ENCODE peak calls at places on chromosomes 5 and 9, in four cellular contexts. P is pancreas, R is NCI-H2107, W is kidney. Y is an unnamed sample.

GRCh38 chr9:38318755-38319495 is 73.6 kb upstream of the ALDH1B1 start:
- DNase-seq in P (no peak), W (no peak), R (no peak), Y (peak)

GRCh38 chr5:106380736-106381135 is 1290.0 kb downstream of the EFNA5 start:
- DNase-seq in R (no peak), W (no peak), P (no peak), Y (no peak)

GRCh38 chr5:109784687-109785086 is 95.0 kb downstream of the MAN2A1 start:
- DNase-seq in P (no peak), W (no peak), R (no peak), Y (no peak)

GRCh38 chr9:128337972-128338371 is 2.4 kb upstream of the SLC27A4 start:
- DNase-seq in W (no peak), P (no peak), R (no peak), Y (no peak)

GRCh38 chr5:91151947-91152346 is 231.2 kb downstream of the ARRDC3 start:
- DNase-seq in R (no peak), P (no peak), W (no peak), Y (no peak)

GRCh38 chr5:16909464-16909863 is 26.6 kb downstream of the MYO10 start:
- DNase-seq in W (peak), R (no peak), P (no peak), Y (no peak)

GRCh38 chr5:54324651-54325271 is 14.4 kb upstream of the ARL15 start:
- DNase-seq in W (no peak), P (no peak), R (no peak), Y (no peak)

GRCh38 chr5:6525910-6526309 is 77.3 kb downstream of the UBE2QL1 start:
- DNase-seq in W (no peak), P (no peak), R (no peak), Y (no peak)

GRCh38 chr5:2164586-2164985 is 281.9 kb upstream of the IRX4 start:
- DNase-seq in W (no peak), P (no peak), R (no peak), Y (no peak)

GRCh38 chr9:78326564-78326963 is 29.6 kb downstream of the PSAT1 start:
- DNase-seq in W (no peak), R (no peak), P (no peak), Y (no peak)

GRCh38 chr9:35517552-35518211 is 27.8 kb downstream of the RUSC2 start:
- DNase-seq in W (no peak), R (no peak), P (no peak), Y (no peak)

GRCh38 chr5:110335361-110336046 is 391.0 kb downstream of the TMEM232 start:
- DNase-seq in R (no peak), W (no peak), P (no peak), Y (no peak)

GRCh38 chr5:1011741-1012315 is 3.2 kb downstream of the NKD2 start:
- DNase-seq in W (peak), R (no peak), P (peak), Y (no peak)

GRCh38 chr5:57862471-57863282 is 380.1 kb upstream of the ACTBL2 start:
- DNase-seq in W (no peak), P (no peak), R (no peak), Y (no peak)

GRCh38 chr5:121731377-121731776 is 120.3 kb upstream of the FTMT start:
- DNase-seq in P (no peak), W (no peak), R (no peak), Y (no peak)

GRCh38 chr9:126883636-126884035 is 23.2 kb downstream of the ZBTB34 start:
- DNase-seq in R (no peak), W (no peak), P (no peak), Y (no peak)

GRCh38 chr9:125663127-125663526 is 43.9 kb downstream of the MAPKAP1 start:
- DNase-seq in R (no peak), W (no peak), P (no peak), Y (no peak)

GRCh38 chr9:35027871-35028270 is 38.3 kb downstream of the DNAJB5 start:
- DNase-seq in R (no peak), P (no peak), W (no peak), Y (no peak)

GRCh38 chr9:87336407-87336806 is 161.3 kb upstream of the DAPK1 start:
- DNase-seq in W (no peak), P (no peak), R (no peak), Y (no peak)

GRCh38 chr5:170546257-170546656 is 42.4 kb downstream of the KCNIP1 start:
- DNase-seq in R (no peak), W (no peak), P (no peak), Y (no peak)

GRCh38 chr9:125343518-125344284 is 82.1 kb downstream of the GAPVD1 start:
- DNase-seq in W (no peak), P (no peak), R (peak), Y (peak)

GRCh38 chr9:37034320-37034937 is 361 bp upstream of the PAX5 start:
- DNase-seq in W (no peak), R (peak), P (peak), Y (peak)

GRCh38 chr9:81893929-81894328 is 34.3 kb upstream of the SPATA31D4 start:
- DNase-seq in R (no peak), P (no peak), W (no peak), Y (no peak)